ENCODE peak calls at places on chromosomes 7 and 10, in four cellular contexts. U, T, O and W are unnamed samples.

GRCh38 chr7:151894131-151895007 is 17.5 kb upstream of the PRKAG2 start:
- DNase-seq in U (no peak), O (no peak), T (no peak), W (no peak)

GRCh38 chr7:128453836-128454804 is 1.6 kb upstream of the HILPDA start:
- DNase-seq in T (peak), U (peak), O (no peak), W (no peak)

GRCh38 chr10:102791754-102792153 is 45.5 kb downstream of the CYP17A1 start:
- DNase-seq in O (no peak), T (no peak), U (no peak), W (no peak)

GRCh38 chr7:158001621-158002320 is 585.9 kb downstream of the PTPRN2 start:
- DNase-seq in U (no peak), T (no peak), O (no peak), W (peak)

GRCh38 chr10:17510242-17510908 is 56.0 kb upstream of the ST8SIA6 start:
- DNase-seq in T (no peak), U (no peak), O (peak), W (no peak)

GRCh38 chr7:28433604-28434254 is 21.4 kb downstream of the CREB5 start:
- DNase-seq in U (peak), T (peak), O (no peak), W (no peak)

GRCh38 chr7:154871483-154871882 is 131.4 kb downstream of the PAXIP1 start:
- DNase-seq in O (no peak), T (no peak), U (no peak), W (no peak)

GRCh38 chr7:465710-466400 is 53.8 kb downstream of the PDGFA start:
- DNase-seq in U (no peak), O (no peak), T (no peak), W (no peak)

GRCh38 chr7:74254858-74255379 is 720 bp upstream of the RFC2 start:
- DNase-seq in O (no peak), U (no peak), T (no peak), W (no peak)

GRCh38 chr7:2301510-2301860 is 12.8 kb downstream of the SNX8 start:
- DNase-seq in U (no peak), O (peak), T (peak), W (no peak)

GRCh38 chr10:49362596-49363260 is 33.2 kb downstream of the DRGX start:
- DNase-seq in O (peak), U (no peak), T (no peak), W (no peak)

GRCh38 chr10:110843031-110843430 is 28.7 kb upstream of the PDCD4 start:
- DNase-seq in U (no peak), O (peak), T (no peak), W (no peak)

GRCh38 chr7:43018446-43018845 is 86.3 kb downstream of the MRPL32 start:
- DNase-seq in U (no peak), T (no peak), O (no peak), W (peak)

GRCh38 chr10:21260793-21261149 is 264.7 kb downstream of the SKIDA1 start:
- DNase-seq in U (peak), T (peak), O (no peak), W (no peak)

GRCh38 chr10:113000454-113000853 is 50.4 kb downstream of the TCF7L2 start:
- DNase-seq in T (no peak), U (no peak), O (no peak), W (no peak)

GRCh38 chr7:23247101-23247601 is 576 bp downstream of the GPNMB start:
- DNase-seq in O (no peak), U (peak), T (peak), W (no peak)

GRCh38 chr10:31896972-31897384 is 31.7 kb downstream of the ARHGAP12 start:
- DNase-seq in T (no peak), U (peak), O (no peak), W (peak)